ENCODE peak calls at places on chromosomes 13 and 19, in seven cellular contexts. T is SJSA1; Z is Peyer's patch; I is fibroblast of lung; P is left lung; A is CD4-positive, CD25-positive, alpha-beta regulatory T cell; W is Panc1. D is an unnamed sample.

GRCh38 chr13:19888799-19889198 is 25.4 kb upstream of the ZMYM5 start:
- DNase-seq in Z (no peak), P (no peak), T (no peak), W (no peak), A (peak), I (peak), D (no peak)

GRCh38 chr13:23570099-23570926 is at the start of gene TNFRSF19:
- DNase-seq in P (no peak), I (peak), T (no peak), W (no peak), Z (no peak), A (no peak), D (no peak)

GRCh38 chr19:58350001-58350801 is 3.1 kb downstream of the A1BG start:
- DNase-seq in P (no peak), I (no peak), W (no peak), A (no peak), Z (no peak), T (no peak), D (no peak)

GRCh38 chr13:90552702-90553101 is 794.8 kb upstream of the MIR17HG start:
- DNase-seq in Z (no peak), A (no peak), W (no peak), T (no peak), I (no peak), P (no peak), D (no peak)

GRCh38 chr13:36675213-36675536 is 1.4 kb downstream of the SERTM1 start:
- DNase-seq in T (no peak), Z (no peak), P (no peak), I (no peak), A (no peak), W (no peak), D (no peak)

GRCh38 chr13:76293346-76293745 is 592.9 kb downstream of the KCTD12 start:
- DNase-seq in W (no peak), Z (no peak), I (peak), A (no peak), T (no peak), P (no peak), D (no peak)

GRCh38 chr19:18744019-18744418 is 47.1 kb downstream of the COMP start:
- DNase-seq in P (peak), W (no peak), I (no peak), Z (no peak), A (no peak), T (no peak), D (no peak)

GRCh38 chr13:30581582-30581981 is 36.1 kb upstream of the USPL1 start:
- DNase-seq in I (peak), W (no peak), P (no peak), A (peak), T (no peak), Z (no peak), D (peak)

GRCh38 chr19:30692517-30692870 is 320.3 kb downstream of the ZNF536 start:
- DNase-seq in P (no peak), W (no peak), I (peak), A (no peak), T (peak), Z (no peak), D (no peak)

DNA sequence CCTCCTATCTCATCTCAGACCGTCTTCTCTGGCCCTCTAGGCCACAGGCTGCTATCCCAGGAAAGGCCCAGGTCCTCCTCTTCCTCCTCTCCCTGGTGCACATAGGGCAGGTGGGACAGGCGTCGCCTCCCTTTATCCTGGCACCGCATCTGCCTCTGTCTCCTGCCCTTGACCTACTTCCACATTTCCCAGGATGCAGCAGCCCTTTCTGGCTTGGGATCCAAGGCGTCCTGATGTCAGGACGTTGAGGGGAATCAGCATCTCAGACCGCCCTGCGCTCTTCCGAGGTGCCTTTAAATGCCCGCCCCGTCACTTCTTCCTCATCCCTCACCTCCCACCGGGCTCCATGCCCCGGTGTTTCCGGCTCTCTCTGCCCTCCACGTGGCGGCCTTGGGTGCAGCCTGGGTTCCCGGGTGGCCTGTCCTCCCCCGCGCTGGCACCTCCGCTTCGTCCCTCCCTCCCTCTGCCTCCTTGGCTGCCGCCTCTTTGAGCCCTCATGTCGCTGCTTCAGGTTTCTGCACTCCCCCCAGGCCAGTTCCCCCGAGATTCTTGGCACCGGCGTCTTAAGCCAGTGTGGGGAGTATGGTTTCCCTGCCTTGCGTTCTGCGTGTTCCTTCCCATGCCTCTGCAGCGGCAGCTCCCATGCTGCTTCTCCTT is 66.3 kb downstream of the KDM4B start:
- DNase-seq in P (no peak), T (no peak), W (no peak), I (no peak), Z (no peak), A (no peak), D (no peak)
- H3K27ac ChIP-seq in P (no peak), T (no peak), W (no peak), I (no peak), Z (no peak), A (no peak), D (no peak)

GRCh38 chr13:113620036-113620435 is 35.5 kb downstream of the TFDP1 start:
- DNase-seq in W (no peak), A (no peak), T (no peak), P (peak), I (no peak), Z (peak), D (no peak)

GRCh38 chr13:113616281-113616906 is 31.8 kb downstream of the TFDP1 start:
- DNase-seq in P (peak), I (peak), Z (no peak), W (no peak), T (no peak), A (no peak), D (no peak)

GRCh38 chr13:113613789-113614379 is 29.3 kb downstream of the TFDP1 start:
- DNase-seq in T (no peak), W (no peak), Z (no peak), I (no peak), A (no peak), P (peak), D (no peak)

GRCh38 chr13:113618455-113618854 is 33.9 kb downstream of the TFDP1 start:
- DNase-seq in Z (no peak), P (peak), I (no peak), W (no peak), T (no peak), A (no peak), D (no peak)

GRCh38 chr13:113616991-113617749 is 32.6 kb downstream of the TFDP1 start:
- DNase-seq in I (no peak), T (no peak), A (no peak), P (peak), W (no peak), Z (no peak), D (no peak)
- H3K27ac ChIP-seq in I (no peak), T (no peak), A (no peak), P (peak), W (no peak), Z (no peak), D (no peak)

DNA sequence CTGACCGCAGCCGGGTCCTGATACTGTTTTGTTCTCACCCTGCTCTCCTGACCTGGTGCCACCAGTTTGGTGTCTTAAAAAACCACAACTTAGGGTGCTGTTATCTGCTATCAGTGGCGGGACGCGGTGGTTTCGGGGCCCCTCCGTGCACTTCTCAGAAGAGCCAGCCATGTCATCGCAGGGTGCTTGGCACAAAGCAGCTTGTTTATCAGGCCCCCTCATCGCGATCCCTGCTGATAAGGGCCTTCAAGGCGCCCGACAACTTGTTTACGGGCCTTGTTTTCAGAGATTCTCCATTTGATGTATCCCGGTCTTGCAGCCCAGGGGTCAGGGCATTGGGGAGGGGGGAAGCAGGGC is 58.1 kb upstream of the KLF2 start:
- DNase-seq in W (no peak), A (peak), P (no peak), T (no peak), I (no peak), Z (no peak), D (peak)
- H3K27ac ChIP-seq in W (no peak), A (no peak), P (no peak), T (no peak), I (no peak), Z (no peak), D (peak)

GRCh38 chr13:109271991-109272454 is 514.4 kb downstream of the IRS2 start:
- DNase-seq in I (peak), T (peak), P (no peak), A (no peak), W (peak), Z (no peak), D (no peak)
- H3K27ac ChIP-seq in I (no peak), T (peak), P (no peak), A (no peak), W (peak), Z (no peak), D (no peak)

GRCh38 chr19:5047251-5047935 is 78.5 kb downstream of the KDM4B start:
- DNase-seq in Z (no peak), T (no peak), W (no peak), P (no peak), I (no peak), A (no peak), D (no peak)
- H3K27ac ChIP-seq in Z (no peak), T (no peak), W (no peak), P (peak), I (no peak), A (no peak), D (no peak)

GRCh38 chr19:12821761-12822160 is 12.6 kb downstream of the RTBDN start:
- DNase-seq in A (no peak), P (no peak), I (no peak), T (no peak), Z (no peak), W (no peak), D (no peak)

GRCh38 chr19:12828494-12828893 is 5.9 kb downstream of the RTBDN start:
- DNase-seq in P (no peak), Z (peak), T (no peak), A (no peak), W (no peak), I (peak), D (no peak)

DNA sequence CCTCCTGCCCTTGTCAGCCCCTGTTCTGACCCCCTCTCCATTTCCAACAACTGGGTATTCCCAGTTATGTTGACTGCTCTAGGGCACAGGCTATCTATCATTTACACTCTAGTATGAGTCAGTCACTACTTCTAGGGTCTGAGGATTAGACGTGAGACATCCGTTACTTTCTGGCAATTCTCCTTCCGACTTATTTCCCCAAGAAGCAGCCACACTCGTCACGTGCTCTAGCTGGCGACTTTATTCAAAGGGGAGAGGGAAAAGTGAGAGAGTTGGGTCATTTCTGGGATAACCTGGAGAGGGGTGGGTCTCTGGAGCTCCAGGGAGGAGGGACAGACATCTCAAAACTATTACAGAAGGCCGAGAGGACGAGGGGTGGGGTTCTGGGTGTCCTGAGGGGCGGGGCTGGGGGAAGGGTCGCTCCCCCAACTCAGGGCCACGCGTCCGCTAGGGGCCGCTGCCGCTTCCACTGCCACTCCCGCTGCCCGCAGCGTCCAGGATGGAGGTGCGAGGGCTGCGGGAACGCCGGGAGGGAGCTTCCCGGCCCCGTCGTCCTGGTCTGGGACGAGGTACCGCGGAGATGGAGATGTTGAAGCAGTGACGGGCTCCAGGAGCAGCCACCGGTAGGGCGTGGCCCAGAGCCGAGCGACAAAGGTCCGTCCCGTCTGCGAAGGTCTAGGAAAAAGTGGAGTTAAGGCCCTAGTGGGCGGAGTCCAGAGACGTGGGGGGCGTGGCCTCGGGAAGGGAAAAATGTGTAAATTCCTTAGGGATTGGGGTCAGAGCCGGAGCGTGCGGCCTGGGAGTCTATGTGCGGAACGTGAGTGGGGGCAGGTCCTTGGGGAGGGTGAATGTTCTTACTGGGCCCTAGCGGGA is 8.9 kb downstream of the RTBDN start:
- DNase-seq in A (no peak), P (no peak), Z (no peak), W (no peak), T (peak), I (no peak), D (no peak)
- H3K27ac ChIP-seq in A (no peak), P (no peak), Z (no peak), W (no peak), T (no peak), I (no peak), D (no peak)

D was measured in CD4-positive, alpha-beta memory T cell.